ENCODE peak calls at places on chromosomes 12 and 14, in five cellular contexts. O is AG04450, E is dorsolateral prefrontal cortex, J is HepG2, A is BE2C. S is an unnamed sample.
A peak's percentile ranks its signal among the peaks of the same experiment; 100 is the strongest.

GRCh38 chr12:13027032-13027431 is 17.1 kb upstream of the FAM234B start:
- DNase-seq in A (no peak), O (no peak), J (no peak), E (no peak), S (no peak)

GRCh38 chr14:80522936-80523335 is 311.6 kb upstream of the DIO2 start:
- DNase-seq in E (no peak), O (no peak), J (no peak), A (no peak), S (no peak)

GRCh38 chr14:73829526-73830431 is 21.9 kb upstream of the PTGR2 start:
- DNase-seq in J (peak; percentile 45), E (no peak), A (no peak), O (peak; percentile 23), S (peak; percentile 73)

GRCh38 chr12:16726879-16727278 is 120.9 kb upstream of the LMO3 start:
- DNase-seq in A (no peak), E (no peak), O (no peak), J (no peak), S (no peak)

GRCh38 chr12:116609715-116610114 is 50.5 kb downstream of the MAP1LC3B2 start:
- DNase-seq in O (no peak), E (no peak), J (no peak), A (peak; percentile 49), S (no peak)

GRCh38 chr12:30021046-30021833 is 237.5 kb upstream of the TMTC1 start:
- DNase-seq in A (no peak), J (no peak), E (no peak), O (no peak), S (no peak)

GRCh38 chr14:89123851-89124250 is 293.2 kb downstream of the FOXN3 start:
- DNase-seq in O (no peak), E (no peak), J (no peak), A (no peak), S (no peak)

GRCh38 chr14:33465952-33466700 is 484.7 kb downstream of the EGLN3 start:
- DNase-seq in A (no peak), J (no peak), O (no peak), E (no peak), S (no peak)

GRCh38 chr12:34597548-34598351 is 575.5 kb downstream of the ALG10 start:
- DNase-seq in J (no peak), A (peak; percentile 1), O (no peak), E (peak; percentile 20), S (peak; percentile 0)

GRCh38 chr14:61655777-61656176 is 39.5 kb upstream of the HIF1A start:
- DNase-seq in O (no peak), J (no peak), E (no peak), A (no peak), S (no peak)

GRCh38 chr12:121128908-121129704 is 3.6 kb upstream of the P2RX7 start:
- DNase-seq in O (no peak), A (peak; percentile 75), J (peak; percentile 78), E (peak; percentile 89), S (peak; percentile 81)

GRCh38 chr12:75738486-75738885 is 227.1 kb upstream of the KRR1 start:
- DNase-seq in O (no peak), E (no peak), J (no peak), A (no peak), S (peak; percentile 54)

GRCh38 chr12:124196236-124196635 is 98.7 kb upstream of the RFLNA start:
- DNase-seq in E (no peak), A (no peak), J (no peak), O (no peak), S (no peak)

GRCh38 chr12:92094751-92095161 is 50.9 kb downstream of the BTG1 start:
- DNase-seq in E (no peak), J (no peak), A (no peak), O (no peak), S (no peak)

GRCh38 chr12:79555006-79555925 is 135.5 kb downstream of the PAWR start:
- DNase-seq in O (no peak), J (peak; percentile 62), A (no peak), E (no peak), S (no peak)

GRCh38 chr12:115830070-115830469 is 447.4 kb downstream of the MED13L start:
- DNase-seq in A (no peak), J (no peak), E (no peak), O (no peak), S (no peak)

GRCh38 chr14:33332497-33332896 is 393.8 kb downstream of the NPAS3 start:
- DNase-seq in A (no peak), E (peak; percentile 59), J (no peak), O (no peak), S (no peak)

GRCh38 chr12:4251228-4251891 is 22.2 kb upstream of the CCND2 start:
- DNase-seq in O (no peak), A (no peak), E (no peak), J (no peak), S (no peak)
- TF ChIP-seq CTCF in O (no peak), A (no peak), E (no peak), J (no peak), S (no peak)

DNA sequence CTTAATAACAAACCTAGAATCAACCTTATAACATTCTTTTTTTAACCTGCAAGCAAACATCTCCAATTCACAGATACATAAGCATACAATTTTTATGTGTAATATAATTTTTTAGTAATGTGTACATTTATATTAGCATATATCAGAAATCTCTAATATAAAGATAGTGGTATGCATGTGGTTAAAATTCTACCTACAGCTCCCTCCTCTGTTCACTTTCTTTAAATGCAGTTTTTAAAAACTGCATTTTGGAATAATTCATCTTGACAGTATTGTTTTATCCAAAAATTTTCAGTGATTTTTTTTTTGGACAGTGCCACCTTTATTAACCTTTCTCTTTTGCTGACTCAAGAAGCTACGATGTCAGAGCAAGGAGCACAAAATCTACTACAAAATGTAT is 13.2 kb upstream of the RXYLT1 start:
- DNase-seq in J (no peak), O (no peak), E (no peak), A (no peak), S (no peak)
- TF ChIP-seq CTCF in J (no peak), O (no peak), E (peak; percentile 9), A (peak; percentile 2), S (no peak)

GRCh38 chr12:58099476-58099875 is 158.1 kb downstream of the ATP23 start:
- DNase-seq in E (no peak), J (no peak), O (no peak), A (no peak), S (no peak)

GRCh38 chr12:58106185-58106584 is 164.8 kb downstream of the ATP23 start:
- DNase-seq in E (no peak), J (no peak), A (no peak), O (no peak), S (no peak)

GRCh38 chr12:58104443-58104842 is 163.1 kb downstream of the ATP23 start:
- DNase-seq in E (no peak), J (no peak), O (no peak), A (no peak), S (no peak)

DNA sequence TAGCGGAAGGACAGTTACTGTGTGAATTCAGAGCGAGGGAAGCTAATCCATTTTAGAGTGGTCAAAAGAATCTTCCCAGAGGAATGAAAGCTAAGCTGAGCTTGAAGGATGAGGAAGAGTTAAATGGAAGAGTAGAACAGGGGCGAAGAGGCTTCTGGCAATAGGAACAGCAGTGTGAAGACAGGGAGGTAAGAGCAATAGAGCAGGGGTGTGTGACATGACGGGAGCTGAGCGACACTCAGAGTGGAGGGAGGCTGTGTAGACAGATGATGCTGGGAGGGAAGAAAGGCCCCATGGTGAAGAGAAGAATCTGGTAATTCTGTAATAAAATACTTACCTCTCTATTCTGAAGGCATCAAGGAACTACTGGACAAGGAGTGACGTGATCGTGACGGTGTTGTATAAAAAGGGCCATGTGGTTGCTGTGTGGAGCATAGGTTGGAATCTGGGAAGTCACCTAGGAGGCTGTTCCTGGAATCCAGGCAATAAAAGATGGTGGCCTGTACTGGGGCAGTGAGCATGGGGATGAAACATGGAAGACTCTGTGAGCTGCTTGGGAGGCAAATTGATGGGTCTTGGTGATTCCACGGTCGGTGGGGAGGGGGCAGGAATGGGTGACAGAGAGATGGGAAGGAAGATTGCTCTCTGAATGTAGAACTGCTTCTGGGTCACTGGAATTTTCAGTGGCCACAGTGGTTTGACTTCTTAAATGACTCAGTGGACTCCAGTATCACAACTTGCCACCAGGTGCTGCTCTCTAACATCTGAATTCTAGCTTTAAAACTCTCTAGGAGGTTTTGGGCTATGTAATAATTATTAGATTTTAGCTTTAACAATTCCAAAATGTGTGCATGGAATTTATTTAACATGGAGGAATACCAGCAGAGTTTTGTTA is 164.1 kb downstream of the ATP23 start:
- DNase-seq in J (no peak), O (no peak), A (no peak), E (no peak), S (no peak)
- TF ChIP-seq CTCF in J (no peak), O (peak; percentile 51), A (peak; percentile 20), E (no peak), S (no peak)

GRCh38 chr12:68237068-68237467 is 11.5 kb upstream of the IL26 start:
- DNase-seq in J (no peak), A (no peak), O (no peak), E (no peak), S (no peak)
- TF ChIP-seq CTCF in J (no peak), A (no peak), O (peak; percentile 31), E (peak; percentile 5), S (no peak)

GRCh38 chr12:119145367-119145766 is 33.4 kb upstream of the HSPB8 start:
- DNase-seq in E (no peak), J (no peak), A (no peak), O (no peak), S (no peak)
- TF ChIP-seq CTCF in E (no peak), J (no peak), A (no peak), O (no peak), S (no peak)

GRCh38 chr14:20472566-20473206 is 3.5 kb downstream of the PNP start:
- DNase-seq in O (no peak), J (no peak), E (no peak), A (no peak), S (no peak)
- TF ChIP-seq CTCF in O (no peak), J (no peak), E (no peak), A (no peak), S (no peak)